ENCODE peak calls at places on chromosomes 13 and 19, in four cellular contexts. W, J, E and V are unnamed samples.

GRCh38 chr19:47302249-47302648 is 7.4 kb upstream of the C5AR1 start:
- DNase-seq in W (no peak), J (no peak), E (no peak), V (no peak)

GRCh38 chr13:90091611-90092010 is 1255.9 kb upstream of the MIR17HG start:
- DNase-seq in W (no peak), J (no peak), E (no peak), V (peak; percentile 4)

GRCh38 chr13:111215081-111216047 is 100.3 kb downstream of the ARHGEF7 start:
- DNase-seq in W (peak; percentile 88), J (peak; percentile 70), E (no peak), V (no peak)

GRCh38 chr13:102648046-102648445 is 46.8 kb downstream of the METTL21C start:
- DNase-seq in W (no peak), J (no peak), E (no peak), V (no peak)

GRCh38 chr19:49851456-49852259 is 699 bp downstream of the PTOV1 start:
- DNase-seq in W (no peak), J (peak; percentile 97), E (no peak), V (no peak)

GRCh38 chr19:4713384-4713951 is 10.2 kb downstream of the DPP9 start:
- DNase-seq in W (no peak), J (no peak), E (peak; percentile 96), V (no peak)

GRCh38 chr19:6458695-6459355 is 767 bp downstream of the SLC25A23 start:
- DNase-seq in W (no peak), J (peak; percentile 81), E (no peak), V (no peak)

GRCh38 chr19:29687244-29687896 is 22.1 kb downstream of the PLEKHF1 start:
- DNase-seq in W (no peak), J (no peak), E (peak; percentile 95), V (no peak)

GRCh38 chr19:38665950-38666661 is 18.7 kb downstream of the ACTN4 start:
- DNase-seq in W (no peak), J (peak; percentile 78), E (no peak), V (no peak)

GRCh38 chr19:19745496-19746285 is 12.8 kb upstream of the ZNF14 start:
- DNase-seq in W (no peak), J (peak; percentile 53), E (no peak), V (no peak)

GRCh38 chr19:10000171-10000826 is 10.0 kb downstream of the COL5A3 start:
- DNase-seq in W (peak; percentile 49), J (peak; percentile 96), E (peak; percentile 48), V (peak; percentile 35)

GRCh38 chr13:36549771-36550170 is 117.5 kb downstream of the CCNA1 start:
- DNase-seq in W (no peak), J (no peak), E (no peak), V (no peak)

GRCh38 chr19:32809254-32809653 is 60.3 kb downstream of the SLC7A9 start:
- DNase-seq in W (no peak), J (no peak), E (no peak), V (no peak)

GRCh38 chr13:45393941-45394570 is 24.1 kb downstream of the SLC25A30 start:
- DNase-seq in W (no peak), J (peak; percentile 92), E (no peak), V (peak; percentile 27)

GRCh38 chr13:94243551-94243950 is 235.9 kb downstream of the DCT start:
- DNase-seq in W (no peak), J (no peak), E (no peak), V (no peak)

GRCh38 chr13:31503626-31504025 is 235.7 kb upstream of the RXFP2 start:
- DNase-seq in W (no peak), J (no peak), E (no peak), V (no peak)

GRCh38 chr13:53285896-53286430 is 257.4 kb downstream of the OLFM4 start:
- DNase-seq in W (no peak), J (no peak), E (no peak), V (no peak)

GRCh38 chr19:51735759-51736449 is 12.1 kb upstream of the HAS1 start:
- DNase-seq in W (no peak), J (no peak), E (peak; percentile 76), V (no peak)

GRCh38 chr13:27860743-27861142 is 59.1 kb upstream of the PDX1 start:
- DNase-seq in W (no peak), J (no peak), E (no peak), V (no peak)